ENCODE peak calls at places on chromosomes 13 and 19, in six cellular contexts. S is neuronal stem cell; Z is Peyer's patch; I is CD8-positive, alpha-beta memory T cell; G is mammary epithelial cell; N is uterus. M is an unnamed sample. For H3K4me1, the result is how much of the 10 kb centered on the place peaks cover.

GRCh38 chr19:57788114-57788692 is 18.7 kb downstream of the ZNF586 start:
- DNase-seq in I (no peak), S (no peak), G (no peak), N (no peak), Z (no peak), M (no peak)

GRCh38 chr13:70390968-70391367 is 282.7 kb upstream of the KLHL1 start:
- DNase-seq in I (no peak), Z (no peak), G (no peak), S (no peak), N (no peak), M (no peak)

GRCh38 chr13:107551521-107551920 is 663.8 kb downstream of the LIG4 start:
- DNase-seq in N (no peak), I (no peak), Z (no peak), G (no peak), S (no peak), M (no peak)

GRCh38 chr19:17077447-17078028 is 2.0 kb downstream of the MYO9B start:
- DNase-seq in N (no peak), S (no peak), G (peak), I (no peak), Z (no peak), M (no peak)

GRCh38 chr13:50334092-50334778 is 319.0 kb downstream of the KCNRG start:
- DNase-seq in S (no peak), Z (no peak), G (no peak), N (no peak), I (no peak), M (no peak)

GRCh38 chr13:87536899-87537298 is 134.3 kb upstream of the SLITRK5 start:
- DNase-seq in Z (no peak), N (no peak), I (no peak), S (no peak), G (no peak), M (no peak)

GRCh38 chr13:104314926-104315535 is 1248.8 kb upstream of the SLC10A2 start:
- DNase-seq in S (no peak), G (peak), I (no peak), N (no peak), Z (no peak), M (no peak)

GRCh38 chr13:63540042-63540441 is 2124.4 kb upstream of the PCDH20 start:
- DNase-seq in I (no peak), S (no peak), G (no peak), N (no peak), Z (no peak), M (no peak)

GRCh38 chr13:33761744-33762143 is 56.2 kb upstream of the RFC3 start:
- DNase-seq in G (peak), N (no peak), I (no peak), Z (no peak), S (no peak), M (no peak)

GRCh38 chr13:98822238-98822606 is 69.8 kb upstream of the SLC15A1 start:
- DNase-seq in G (no peak), N (no peak), I (no peak), Z (no peak), S (no peak), M (no peak)

GRCh38 chr19:41531438-41532311 is 44.3 kb upstream of the CEACAM21 start:
- DNase-seq in I (peak), Z (no peak), G (peak), S (no peak), N (peak), M (peak)

GRCh38 chr13:49454388-49455015 is 10.4 kb downstream of the SETDB2 start:
- DNase-seq in N (no peak), S (no peak), I (no peak), Z (no peak), G (no peak), M (no peak)

GRCh38 chr19:41871573-41872383 is 5.3 kb upstream of the CD79A start:
- DNase-seq in Z (no peak), S (no peak), N (no peak), I (peak), G (no peak), M (peak)

GRCh38 chr19:29666634-29667389 is 1.6 kb downstream of the PLEKHF1 start:
- DNase-seq in Z (no peak), S (peak), G (peak), I (no peak), N (peak), M (no peak)

GRCh38 chr19:12792048-12792852 is 964 bp downstream of the JUNB start:
- DNase-seq in Z (peak), N (peak), S (no peak), G (peak), I (peak), M (peak)

GRCh38 chr13:78806457-78806856 is 147.5 kb upstream of the OBI1 start:
- DNase-seq in Z (no peak), I (no peak), N (no peak), S (no peak), G (no peak), M (no peak)

GRCh38 chr13:28854657-28855056 is 34.5 kb downstream of the MTUS2 start:
- DNase-seq in S (no peak), Z (no peak), G (no peak), I (no peak), N (no peak), M (no peak)

GRCh38 chr13:19181021-19181620 is 503 bp downstream of the TUBA3C start:
- DNase-seq in G (no peak), Z (no peak), N (no peak), S (no peak), I (no peak), M (no peak)

GRCh38 chr19:11111771-11112144 is 22.5 kb downstream of the LDLR start:
- DNase-seq in Z (no peak), S (no peak), G (no peak), I (no peak), N (no peak), M (no peak)

GRCh38 chr13:106986033-106986484 is 418.1 kb upstream of the ARGLU1 start:
- DNase-seq in I (no peak), Z (no peak), S (no peak), G (no peak), N (no peak), M (no peak)

GRCh38 chr13:60009300-60010248 is 154.2 kb downstream of the DIAPH3 start:
- DNase-seq in Z (peak), N (no peak), I (no peak), S (no peak), G (no peak), M (no peak)

GRCh38 chr13:75021151-75021550 is 460.8 kb downstream of the TBC1D4 start:
- DNase-seq in I (no peak), Z (no peak), S (no peak), G (no peak), N (no peak), M (no peak)

GRCh38 chr13:35857769-35858168 is 273.4 kb downstream of the DCLK1 start:
- DNase-seq in N (no peak), Z (no peak), S (peak), I (no peak), G (no peak), M (no peak)

GRCh38 chr13:38743499-38743898 is 56.6 kb downstream of the FREM2 start:
- DNase-seq in Z (no peak), I (no peak), S (no peak), N (no peak), G (peak), M (no peak)

GRCh38 chr13:43874512-43875092 is 4.9 kb downstream of the CCDC122 start:
- DNase-seq in N (no peak), S (no peak), G (no peak), I (peak), Z (no peak), M (no peak)

GRCh38 chr19:48152552-48152951 is 17.6 kb downstream of the LIG1 start:
- DNase-seq in Z (peak), I (peak), S (peak), G (peak), N (peak), M (peak)

GRCh38 chr19:30344446-30345425 is 27.4 kb upstream of the ZNF536 start:
- DNase-seq in N (no peak), I (no peak), S (no peak), G (no peak), Z (peak), M (no peak)

GRCh38 chr19:54245936-54246335 is 3.3 kb upstream of the LILRA6 start:
- DNase-seq in Z (no peak), I (no peak), S (no peak), N (no peak), G (no peak), M (no peak)

GRCh38 chr19:52212572-52213255 is 22.9 kb downstream of the PPP2R1A start:
- DNase-seq in S (no peak), G (no peak), N (no peak), I (no peak), Z (no peak), M (no peak)

GRCh38 chr19:9436358-9436757 is 985 bp upstream of the ZNF266 start:
- DNase-seq in N (no peak), G (no peak), S (no peak), Z (no peak), I (no peak), M (no peak)
- H3K4me3 ChIP-seq in N (no peak), G (peak), S (no peak), Z (no peak), I (peak), M (no peak)

GRCh38 chr13:40566811-40567210 is 99.6 kb downstream of the FOXO1 start:
- DNase-seq in Z (no peak), S (no peak), N (no peak), I (no peak), G (no peak), M (no peak)
- H3K4me1 ChIP-seq in Z (under half), S (under half), N (under half), I (half or more), G (under half), M (under half)

DNA sequence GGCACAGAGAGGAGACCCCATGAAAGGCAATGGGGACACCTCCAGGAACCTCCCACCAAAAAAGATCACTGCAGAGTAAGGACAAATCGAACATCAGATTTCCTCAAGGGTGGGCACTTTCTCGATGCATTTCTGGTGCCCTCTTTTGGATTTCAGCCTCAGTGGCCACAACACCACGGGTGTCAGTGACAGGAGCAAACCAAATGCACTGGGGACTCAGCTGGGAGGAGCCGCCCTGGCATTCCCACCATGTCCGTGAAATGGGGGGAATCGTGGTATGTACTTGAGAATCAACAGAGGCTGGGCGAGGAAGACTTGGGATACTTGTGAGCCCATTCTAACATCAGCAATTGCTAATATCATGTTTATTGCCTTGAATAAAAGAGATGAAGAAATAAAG is 16.3 kb downstream of the FAM187B start:
- DNase-seq in S (no peak), I (no peak), G (no peak), Z (no peak), N (no peak), M (no peak)
- H3K27ac ChIP-seq in S (no peak), I (peak), G (no peak), Z (peak), N (no peak), M (peak)

DNA sequence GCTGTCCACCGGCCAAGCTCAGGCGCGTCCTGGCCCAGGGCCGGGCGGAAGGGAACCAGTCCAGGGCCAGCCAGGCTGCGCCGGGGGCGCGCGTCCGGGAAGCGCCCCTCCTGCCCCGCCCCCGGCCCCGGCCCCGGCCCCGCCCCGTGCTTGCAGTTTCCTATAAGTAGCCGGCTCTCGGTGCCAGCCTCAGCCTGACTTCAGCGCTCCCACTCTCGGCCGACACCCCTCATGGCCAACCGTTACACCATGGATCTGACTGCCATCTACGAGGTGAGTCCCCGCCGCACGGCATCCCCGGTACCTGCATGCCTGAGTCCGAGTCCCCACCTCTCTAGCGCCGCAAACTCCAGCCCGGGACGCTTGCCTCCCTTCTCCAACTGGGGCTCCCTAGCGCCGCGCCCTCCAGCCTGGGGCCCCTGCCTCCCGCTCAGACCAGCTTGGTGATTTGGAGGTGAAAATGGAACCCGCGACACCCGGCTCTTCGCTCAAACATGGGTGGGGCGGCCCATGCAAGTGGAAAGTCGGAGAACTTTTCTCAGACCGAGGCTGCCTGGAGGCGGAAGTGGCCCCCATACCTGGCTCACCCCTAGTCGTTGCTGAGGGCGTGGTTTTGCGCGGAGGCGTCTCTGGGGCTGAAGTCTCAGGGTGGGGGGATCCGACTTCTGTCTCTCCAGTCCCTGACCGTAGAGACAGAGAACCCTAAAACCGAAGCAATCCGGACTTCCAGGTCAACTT is at the start of gene ZFP36:
- DNase-seq in G (peak), S (no peak), Z (peak), N (peak), I (peak), M (peak)
- H3K4me3 ChIP-seq in G (peak), S (peak), Z (peak), N (peak), I (peak), M (peak)

DNA sequence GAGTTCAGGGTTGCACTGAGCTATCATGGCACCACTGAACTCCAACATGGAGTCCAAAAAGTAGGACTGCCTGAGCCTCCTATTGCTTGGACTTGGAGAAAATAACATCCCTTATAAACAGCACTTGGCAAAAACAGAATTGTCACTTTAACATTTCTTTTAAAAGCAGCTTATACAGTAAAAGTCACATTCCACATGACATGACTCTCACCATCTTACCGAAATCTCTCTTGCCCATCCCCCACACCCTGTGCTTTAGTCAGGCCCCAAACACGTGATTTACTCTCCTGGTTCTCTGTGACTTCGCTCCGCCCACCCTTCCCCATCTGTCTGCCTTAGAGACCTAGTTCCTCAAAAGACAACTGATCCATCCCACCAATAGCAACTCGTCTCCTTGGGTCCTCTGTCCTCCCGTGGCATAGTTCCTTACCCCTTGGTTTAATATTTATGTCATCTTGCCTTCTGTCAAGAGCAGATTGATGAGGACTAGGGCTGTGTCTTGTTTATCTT is 4.6 kb downstream of the SAFB start:
- DNase-seq in G (no peak), I (no peak), S (no peak), Z (no peak), N (no peak), M (no peak)
- H3K4me1 ChIP-seq in G (under half), I (half or more), S (under half), Z (under half), N (under half), M (half or more)

DNA sequence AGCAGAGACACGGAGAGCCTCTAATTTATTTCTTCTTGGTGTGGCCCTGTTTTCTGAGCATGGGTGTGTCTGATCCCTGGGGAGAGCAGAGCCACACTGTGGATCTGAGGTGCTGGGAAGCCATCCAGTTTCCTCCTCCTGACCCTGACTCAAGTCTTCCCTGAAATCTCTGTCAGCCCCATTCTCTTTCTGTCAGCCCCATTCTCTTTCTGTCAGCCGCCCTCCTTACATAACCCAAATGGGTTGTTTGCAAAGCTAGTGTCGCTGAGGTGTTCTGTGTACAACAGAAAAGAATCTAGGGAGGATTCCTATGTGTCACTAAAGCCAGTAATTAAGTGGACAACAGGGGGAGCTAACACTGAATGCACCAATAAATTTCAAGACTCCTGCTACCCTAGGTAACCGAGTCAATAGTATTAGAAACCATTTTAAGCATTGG is 50.2 kb downstream of the LRCH1 start:
- DNase-seq in S (no peak), N (no peak), Z (no peak), I (no peak), G (no peak), M (no peak)
- H3K27ac ChIP-seq in S (no peak), N (peak), Z (no peak), I (no peak), G (no peak), M (no peak)

GRCh38 chr19:46492841-46493235 is 2.8 kb downstream of the PNMA8B start:
- DNase-seq in N (no peak), G (no peak), Z (no peak), S (no peak), I (no peak), M (no peak)
- H3K4me3 ChIP-seq in N (peak), G (no peak), Z (peak), S (peak), I (peak), M (peak)

DNA sequence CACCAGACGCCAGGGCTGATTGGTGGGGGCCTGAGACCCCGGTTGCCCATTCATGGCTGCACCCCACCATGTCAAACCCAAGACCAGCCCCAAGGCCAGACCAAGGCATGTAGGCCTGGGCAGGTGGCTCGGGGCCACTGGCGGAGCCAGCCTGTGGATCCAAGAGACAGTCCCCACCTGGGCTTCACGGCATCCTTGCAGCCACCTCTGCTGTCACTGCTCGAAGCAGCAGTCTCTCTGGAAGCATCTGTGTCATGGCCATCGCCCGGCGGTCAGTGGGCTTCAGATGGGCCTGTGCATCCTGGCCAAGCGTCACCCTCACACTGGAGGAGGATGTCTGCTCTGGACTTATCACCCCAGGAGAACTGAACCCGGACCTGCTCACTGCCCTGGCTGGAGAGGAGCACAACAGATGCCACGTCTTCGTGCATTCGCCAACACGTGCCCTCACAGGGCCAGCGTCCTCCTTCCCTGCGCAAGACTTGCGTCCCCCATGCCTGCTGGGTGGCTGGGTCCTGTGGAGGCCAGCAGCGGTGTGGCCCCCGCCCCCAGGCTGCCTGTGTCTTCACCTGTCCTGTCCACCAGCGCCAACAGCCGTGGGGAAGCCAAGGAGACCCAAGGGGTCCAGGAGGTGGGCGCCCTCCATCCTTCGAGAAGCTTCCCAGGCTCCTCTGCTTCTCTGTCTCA is 3.6 kb upstream of the TEKTIP1 start:
- DNase-seq in Z (no peak), I (no peak), N (no peak), G (no peak), S (no peak), M (no peak)
- H3K4me1 ChIP-seq in Z (under half), I (under half), N (under half), G (under half), S (under half), M (under half)